ENCODE peak calls at places on chromosomes 2 and 18, in eight cellular contexts. O, L, X, A, R, H, B and T are unnamed samples.

GRCh38 chr2:121375621-121376159 is 90.7 kb upstream of the TFCP2L1 start:
- DNase-seq in O (no peak), L (no peak), X (no peak), A (no peak), R (no peak), H (peak), B (no peak), T (no peak)

GRCh38 chr2:111896576-111896975 is 1.8 kb upstream of the MERTK start:
- DNase-seq in O (no peak), L (no peak), X (no peak), A (no peak), R (no peak), H (no peak), B (no peak), T (no peak)

GRCh38 chr2:38064805-38065501 is 11.0 kb downstream of the CYP1B1 start:
- DNase-seq in O (no peak), L (no peak), X (no peak), A (no peak), R (peak), H (peak), B (no peak), T (no peak)

GRCh38 chr18:23487738-23488625 is 15.3 kb upstream of the RMC1 start:
- DNase-seq in O (no peak), L (peak), X (no peak), A (no peak), R (no peak), H (no peak), B (no peak), T (no peak)

GRCh38 chr2:13193075-13193474 is 476.3 kb downstream of the TRIB2 start:
- DNase-seq in O (no peak), L (peak), X (no peak), A (no peak), R (no peak), H (peak), B (no peak), T (no peak)

GRCh38 chr2:75522543-75523312 is 38.0 kb downstream of the EVA1A start:
- DNase-seq in O (no peak), L (no peak), X (no peak), A (no peak), R (peak), H (no peak), B (no peak), T (no peak)

GRCh38 chr2:235639387-235639786 is 145.5 kb downstream of the AGAP1 start:
- DNase-seq in O (peak), L (no peak), X (peak), A (no peak), R (peak), H (peak), B (no peak), T (no peak)

GRCh38 chr2:12711339-12711738 is 5.4 kb upstream of the TRIB2 start:
- DNase-seq in O (no peak), L (no peak), X (no peak), A (no peak), R (no peak), H (no peak), B (no peak), T (no peak)

GRCh38 chr2:226429476-226429875 is 370.1 kb downstream of the IRS1 start:
- DNase-seq in O (no peak), L (no peak), X (no peak), A (no peak), R (no peak), H (no peak), B (no peak), T (no peak)

GRCh38 chr2:64914247-64914646 is 75.0 kb upstream of the SLC1A4 start:
- DNase-seq in O (no peak), L (peak), X (no peak), A (no peak), R (no peak), H (no peak), B (no peak), T (no peak)

GRCh38 chr2:98912957-98913915 is 22.8 kb downstream of the CRACDL start:
- DNase-seq in O (no peak), L (no peak), X (no peak), A (no peak), R (no peak), H (no peak), B (peak), T (no peak)

GRCh38 chr2:21754164-21754788 is 630.5 kb downstream of the TDRD15 start:
- DNase-seq in O (no peak), L (peak), X (no peak), A (no peak), R (no peak), H (no peak), B (peak), T (no peak)

GRCh38 chr2:200302940-200303727 is 3.4 kb upstream of the SPATS2L start:
- DNase-seq in O (no peak), L (no peak), X (peak), A (no peak), R (no peak), H (peak), B (no peak), T (no peak)

GRCh38 chr2:208939852-208940251 is 484.0 kb upstream of the MAP2 start:
- DNase-seq in O (no peak), L (no peak), X (no peak), A (no peak), R (no peak), H (no peak), B (no peak), T (no peak)

GRCh38 chr18:59769105-59769865 is 72.1 kb upstream of the CCBE1 start:
- DNase-seq in O (no peak), L (no peak), X (peak), A (no peak), R (peak), H (no peak), B (no peak), T (no peak)

GRCh38 chr2:202099515-202099914 is 26.5 kb downstream of the KIAA2012 start:
- DNase-seq in O (no peak), L (no peak), X (no peak), A (peak), R (no peak), H (no peak), B (peak), T (no peak)

GRCh38 chr2:174327958-174328308 is 6.8 kb upstream of the SP9 start:
- DNase-seq in O (no peak), L (no peak), X (no peak), A (peak), R (no peak), H (no peak), B (no peak), T (no peak)

GRCh38 chr2:105834931-105835330 is 90.2 kb downstream of the NCK2 start:
- DNase-seq in O (no peak), L (peak), X (no peak), A (no peak), R (no peak), H (no peak), B (no peak), T (no peak)

GRCh38 chr2:170237572-170238120 is 59.7 kb downstream of the MYO3B start:
- DNase-seq in O (no peak), L (no peak), X (no peak), A (no peak), R (no peak), H (no peak), B (no peak), T (no peak)

GRCh38 chr2:33287611-33288010 is 188.8 kb upstream of the RASGRP3 start:
- DNase-seq in O (no peak), L (no peak), X (no peak), A (no peak), R (no peak), H (no peak), B (no peak), T (no peak)

GRCh38 chr2:187985923-187986322 is 305.8 kb upstream of the GULP1 start:
- DNase-seq in O (no peak), L (peak), X (no peak), A (no peak), R (no peak), H (peak), B (no peak), T (no peak)

GRCh38 chr2:21452263-21452662 is 328.5 kb downstream of the TDRD15 start:
- DNase-seq in O (no peak), L (no peak), X (no peak), A (no peak), R (no peak), H (no peak), B (peak), T (no peak)

GRCh38 chr2:133130548-133131246 is 437.6 kb downstream of the NCKAP5 start:
- DNase-seq in O (no peak), L (no peak), X (peak), A (no peak), R (no peak), H (peak), B (no peak), T (peak)

GRCh38 chr2:100813527-100813926 is 6.4 kb upstream of the NPAS2 start:
- DNase-seq in O (no peak), L (peak), X (peak), A (no peak), R (no peak), H (peak), B (no peak), T (peak)

GRCh38 chr2:96251721-96252292 is 14.0 kb downstream of the TMEM127 start:
- DNase-seq in O (no peak), L (no peak), X (peak), A (peak), R (peak), H (peak), B (peak), T (peak)

GRCh38 chr2:134023854-134024253 is 230.0 kb upstream of the MGAT5 start:
- DNase-seq in O (no peak), L (no peak), X (no peak), A (no peak), R (no peak), H (no peak), B (no peak), T (no peak)

GRCh38 chr2:23390152-23390551 is 5.2 kb downstream of the KLHL29 start:
- DNase-seq in O (no peak), L (no peak), X (no peak), A (no peak), R (peak), H (no peak), B (no peak), T (no peak)

GRCh38 chr18:5286525-5286924 is 9.0 kb downstream of the ZBTB14 start:
- DNase-seq in O (no peak), L (no peak), X (no peak), A (no peak), R (no peak), H (no peak), B (no peak), T (no peak)

GRCh38 chr2:127388423-127389164 is 819 bp upstream of the MAP3K2 start:
- DNase-seq in O (no peak), L (no peak), X (no peak), A (peak), R (no peak), H (no peak), B (peak), T (no peak)

GRCh38 chr2:213476641-213477040 is 192.4 kb downstream of the SPAG16 start:
- DNase-seq in O (no peak), L (no peak), X (no peak), A (no peak), R (no peak), H (no peak), B (no peak), T (no peak)

GRCh38 chr2:207289295-207290018 is 123.7 kb upstream of the KLF7 start:
- DNase-seq in O (no peak), L (no peak), X (no peak), A (no peak), R (no peak), H (no peak), B (no peak), T (no peak)

GRCh38 chr18:80009661-80010550 is 21.5 kb upstream of the TXNL4A start:
- DNase-seq in O (peak), L (no peak), X (peak), A (no peak), R (peak), H (peak), B (no peak), T (peak)

GRCh38 chr2:219057709-219058540 is 2.8 kb downstream of the IHH start:
- DNase-seq in O (peak), L (peak), X (peak), A (peak), R (peak), H (peak), B (peak), T (no peak)

GRCh38 chr2:219054956-219055903 is 5.5 kb downstream of the IHH start:
- DNase-seq in O (no peak), L (no peak), X (no peak), A (no peak), R (no peak), H (no peak), B (no peak), T (no peak)

GRCh38 chr2:219058541-219059374 is 2.0 kb downstream of the IHH start:
- DNase-seq in O (peak), L (no peak), X (no peak), A (peak), R (peak), H (no peak), B (peak), T (no peak)

GRCh38 chr2:219056176-219056895 is 4.4 kb downstream of the IHH start:
- DNase-seq in O (no peak), L (no peak), X (no peak), A (no peak), R (no peak), H (no peak), B (no peak), T (no peak)

DNA sequence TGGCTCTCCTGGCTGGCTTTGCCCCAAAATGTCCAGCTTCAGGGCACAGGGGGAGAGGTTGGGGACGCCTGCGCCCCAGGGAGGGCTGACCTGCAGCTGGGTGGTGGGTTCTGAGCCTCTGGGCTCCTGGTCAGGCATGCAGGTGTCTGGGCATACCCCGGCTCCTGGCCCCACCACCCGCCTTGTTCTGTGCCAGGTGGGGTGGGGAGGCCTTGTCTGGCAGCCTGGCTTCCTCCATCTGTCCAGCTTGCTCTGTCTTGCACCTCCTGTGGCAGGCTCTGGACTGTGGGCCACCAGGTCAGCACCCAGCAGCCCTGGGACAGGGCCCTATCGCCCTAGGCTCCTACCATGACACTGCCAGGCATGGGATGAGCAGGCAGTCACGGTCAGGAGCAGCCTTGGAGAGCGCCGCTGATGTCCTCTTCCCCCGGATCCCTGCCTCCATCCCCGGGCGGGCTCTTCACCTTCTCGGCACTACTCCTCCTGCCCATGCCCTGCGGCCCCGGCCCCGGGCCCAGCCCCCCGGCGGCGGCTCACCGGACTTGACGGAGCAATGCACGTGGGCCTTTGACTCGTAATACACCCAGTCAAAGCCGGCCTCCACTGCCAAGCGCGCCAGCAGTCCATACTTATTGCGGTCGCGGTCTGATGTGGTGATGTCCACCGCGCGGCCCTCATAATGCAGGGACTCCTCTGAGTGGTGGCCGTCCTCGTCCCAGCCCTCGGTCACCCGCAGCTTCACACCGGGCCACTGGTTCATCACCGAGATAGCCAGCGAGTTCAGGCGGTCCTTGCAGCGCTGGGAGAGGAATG is 3.6 kb downstream of the IHH start:
- DNase-seq in O (no peak), L (no peak), X (no peak), A (peak), R (no peak), H (no peak), B (peak), T (no peak)
- H3K4me3 ChIP-seq in O (no peak), L (no peak), X (no peak), A (no peak), R (no peak), H (no peak), B (peak), T (no peak)

GRCh38 chr18:44679912-44680270 is 797 bp upstream of the SETBP1 start:
- DNase-seq in O (peak), L (peak), X (no peak), A (peak), R (peak), H (no peak), B (peak), T (no peak)

GRCh38 chr18:44681039-44681595 is 429 bp downstream of the SETBP1 start:
- DNase-seq in O (no peak), L (no peak), X (no peak), A (no peak), R (no peak), H (no peak), B (no peak), T (no peak)

GRCh38 chr18:44681611-44682010 is 923 bp downstream of the SETBP1 start:
- DNase-seq in O (no peak), L (no peak), X (no peak), A (no peak), R (no peak), H (no peak), B (no peak), T (no peak)

GRCh38 chr18:44679056-44679911 is 1.4 kb upstream of the SETBP1 start:
- DNase-seq in O (peak), L (peak), X (peak), A (peak), R (peak), H (peak), B (peak), T (peak)

GRCh38 chr18:44680271-44681038 is at the start of gene SETBP1:
- DNase-seq in O (peak), L (peak), X (peak), A (peak), R (peak), H (no peak), B (peak), T (no peak)
- TF ChIP-seq CTCF in O (no peak), L (peak), X (no peak), A (no peak), R (no peak), H (no peak), B (peak), T (no peak)

GRCh38 chr18:9792565-9793226 is 84.6 kb downstream of the RAB31 start:
- DNase-seq in O (peak), L (peak), X (no peak), A (peak), R (no peak), H (no peak), B (peak), T (no peak)

GRCh38 chr18:9802175-9802747 is 83.5 kb upstream of the TXNDC2 start:
- DNase-seq in O (no peak), L (no peak), X (no peak), A (no peak), R (no peak), H (no peak), B (no peak), T (no peak)

GRCh38 chr18:9802774-9803697 is 82.7 kb upstream of the TXNDC2 start:
- DNase-seq in O (no peak), L (no peak), X (no peak), A (peak), R (peak), H (peak), B (peak), T (no peak)

GRCh38 chr18:9796933-9797549 is 88.7 kb upstream of the TXNDC2 start:
- DNase-seq in O (no peak), L (no peak), X (peak), A (no peak), R (no peak), H (no peak), B (no peak), T (no peak)
- H3K4me3 ChIP-seq in O (no peak), L (no peak), X (peak), A (no peak), R (no peak), H (no peak), B (no peak), T (no peak)

GRCh38 chr2:237581751-237582746 is 8.5 kb downstream of the RAB17 start:
- DNase-seq in O (peak), L (peak), X (peak), A (peak), R (peak), H (peak), B (peak), T (no peak)
- TF ChIP-seq CTCF in O (no peak), L (peak), X (peak), A (peak), R (peak), H (peak), B (peak), T (peak)

GRCh38 chr18:55252053-55252675 is 292.9 kb upstream of the CCDC68 start:
- DNase-seq in O (no peak), L (no peak), X (no peak), A (peak), R (peak), H (no peak), B (no peak), T (no peak)
- H3K4me3 ChIP-seq in O (no peak), L (no peak), X (peak), A (no peak), R (no peak), H (no peak), B (no peak), T (no peak)

GRCh38 chr2:196172976-196173375 is 1.6 kb upstream of the STK17B start:
- DNase-seq in O (no peak), L (no peak), X (no peak), A (no peak), R (no peak), H (no peak), B (no peak), T (no peak)

GRCh38 chr2:196170681-196171247 is 614 bp downstream of the STK17B start:
- DNase-seq in O (peak), L (peak), X (peak), A (peak), R (peak), H (peak), B (no peak), T (no peak)

GRCh38 chr2:196171946-196172345 is 568 bp upstream of the STK17B start:
- DNase-seq in O (no peak), L (no peak), X (no peak), A (no peak), R (no peak), H (no peak), B (no peak), T (no peak)

GRCh38 chr2:196170202-196170680 is 1.1 kb downstream of the STK17B start:
- DNase-seq in O (peak), L (peak), X (no peak), A (peak), R (peak), H (peak), B (no peak), T (no peak)

DNA sequence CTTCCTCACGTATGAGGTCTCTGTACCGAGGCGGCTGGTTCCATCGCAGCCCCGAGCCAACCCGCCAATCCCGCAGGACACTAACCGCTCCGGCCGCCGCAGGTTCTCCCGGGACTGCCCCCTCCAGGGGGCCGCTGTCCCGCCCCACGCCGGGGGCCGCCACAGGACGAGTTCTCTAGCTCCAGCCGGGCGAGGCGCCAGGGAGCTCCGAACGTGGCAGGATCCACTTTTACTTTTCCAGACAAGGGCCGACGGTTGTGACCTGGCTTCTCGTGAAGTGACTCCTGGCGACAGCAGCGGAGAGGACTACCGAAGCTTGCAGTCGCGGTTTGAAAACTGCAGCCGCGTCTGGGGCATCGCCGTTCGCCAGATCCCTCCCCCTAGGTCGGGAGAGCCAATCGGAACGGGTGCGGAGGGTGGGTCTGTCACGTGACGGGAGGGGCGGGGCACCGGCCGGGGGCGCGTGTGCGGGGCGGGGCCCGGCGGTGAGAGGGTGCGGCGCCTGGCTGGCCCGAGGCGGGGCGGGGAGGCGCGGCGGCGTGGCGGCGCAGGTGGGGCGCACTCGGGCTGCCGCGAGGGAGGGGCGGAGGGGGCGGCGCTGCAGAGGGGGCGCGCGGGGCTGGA is at the start of gene STK17B:
- DNase-seq in O (peak), L (peak), X (peak), A (peak), R (peak), H (peak), B (peak), T (peak)
- TF ChIP-seq CTCF in O (no peak), L (no peak), X (no peak), A (peak), R (no peak), H (peak), B (peak), T (peak)

DNA sequence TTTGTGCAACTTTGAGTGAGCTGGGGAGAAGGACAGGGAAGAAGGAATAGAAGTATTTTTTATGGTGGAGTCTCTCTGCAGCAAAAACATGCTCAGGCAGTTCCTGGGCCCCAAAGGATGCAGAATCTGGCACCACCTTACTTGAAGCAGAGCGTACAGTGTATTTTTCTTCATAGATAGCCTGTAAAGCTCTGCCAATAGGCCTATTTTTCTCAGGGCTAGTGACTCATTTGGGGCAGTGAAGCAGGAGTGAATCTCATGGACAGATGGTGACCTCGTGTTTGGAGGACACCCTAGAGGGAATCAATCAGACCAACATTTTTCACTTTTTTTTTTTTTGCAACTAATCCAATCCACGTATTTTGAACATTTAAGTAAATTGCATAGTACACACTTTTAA is 268.1 kb upstream of the CXCR4 start:
- DNase-seq in O (no peak), L (no peak), X (no peak), A (no peak), R (peak), H (no peak), B (no peak), T (no peak)
- H3K4me3 ChIP-seq in O (no peak), L (no peak), X (no peak), A (no peak), R (no peak), H (no peak), B (no peak), T (no peak)